ENCODE peak calls at places on chromosomes 4 and X, in nine cellular contexts. One of them, this sample, is unnamed.

GRCh38 chr4:157751631-157752030 is 421.2 kb downstream of the GASK1B start:
- DNase-seq in AG04450: no peak
- DNase-seq in RWPE1: no peak
- DNase-seq in kidney: no peak
- DNase-seq in GM23248: no peak
- DNase-seq in psoas muscle: no peak
- DNase-seq in CD8-positive, alpha-beta T cell: no peak
- DNase-seq in colonic mucosa: no peak
- DNase-seq in lung: no peak
- DNase-seq in this sample: no peak

GRCh38 chr4:25813705-25814104 is 49.1 kb downstream of the SEL1L3 start:
- DNase-seq in lung: peak; percentile 64
- DNase-seq in psoas muscle: no peak
- DNase-seq in AG04450: peak; percentile 34
- DNase-seq in GM23248: peak; percentile 86
- DNase-seq in kidney: no peak
- DNase-seq in RWPE1: no peak
- DNase-seq in CD8-positive, alpha-beta T cell: no peak
- DNase-seq in colonic mucosa: no peak
- DNase-seq in this sample: peak; percentile 67

GRCh38 chrX:147565239-147565638 is 346.5 kb upstream of the FMR1 start:
- DNase-seq in RWPE1: peak; percentile 1
- DNase-seq in psoas muscle: no peak
- DNase-seq in lung: no peak
- DNase-seq in CD8-positive, alpha-beta T cell: no peak
- DNase-seq in GM23248: peak; percentile 20
- DNase-seq in colonic mucosa: no peak
- DNase-seq in AG04450: no peak
- DNase-seq in kidney: no peak
- DNase-seq in this sample: no peak

GRCh38 chr4:39942507-39942906 is 35.2 kb downstream of the PDS5A start:
- DNase-seq in colonic mucosa: no peak
- DNase-seq in CD8-positive, alpha-beta T cell: no peak
- DNase-seq in RWPE1: no peak
- DNase-seq in lung: no peak
- DNase-seq in kidney: no peak
- DNase-seq in GM23248: no peak
- DNase-seq in psoas muscle: no peak
- DNase-seq in AG04450: no peak
- DNase-seq in this sample: no peak

GRCh38 chr4:5724377-5724776 is 13.4 kb downstream of the EVC start:
- DNase-seq in psoas muscle: no peak
- DNase-seq in CD8-positive, alpha-beta T cell: no peak
- DNase-seq in colonic mucosa: no peak
- DNase-seq in AG04450: no peak
- DNase-seq in RWPE1: no peak
- DNase-seq in GM23248: peak; percentile 85
- DNase-seq in kidney: no peak
- DNase-seq in lung: no peak
- DNase-seq in this sample: peak; percentile 25

GRCh38 chr4:104022871-104023270 is 303.1 kb upstream of the TACR3 start:
- DNase-seq in kidney: no peak
- DNase-seq in RWPE1: no peak
- DNase-seq in colonic mucosa: no peak
- DNase-seq in psoas muscle: no peak
- DNase-seq in GM23248: no peak
- DNase-seq in CD8-positive, alpha-beta T cell: no peak
- DNase-seq in lung: no peak
- DNase-seq in AG04450: no peak
- DNase-seq in this sample: no peak

GRCh38 chr4:184506527-184507121 is 32.3 kb upstream of the IRF2 start:
- DNase-seq in CD8-positive, alpha-beta T cell: no peak
- DNase-seq in RWPE1: no peak
- DNase-seq in kidney: no peak
- DNase-seq in psoas muscle: peak; percentile 53
- DNase-seq in colonic mucosa: no peak
- DNase-seq in lung: no peak
- DNase-seq in AG04450: no peak
- DNase-seq in GM23248: peak; percentile 23
- DNase-seq in this sample: no peak

GRCh38 chr4:37245391-37245954 is 930 bp downstream of the NWD2 start:
- DNase-seq in kidney: no peak
- DNase-seq in CD8-positive, alpha-beta T cell: no peak
- DNase-seq in colonic mucosa: no peak
- DNase-seq in lung: no peak
- DNase-seq in psoas muscle: no peak
- DNase-seq in GM23248: no peak
- DNase-seq in AG04450: no peak
- DNase-seq in RWPE1: no peak
- DNase-seq in this sample: no peak

GRCh38 chr4:78149737-78150136 is 92.6 kb downstream of the FRAS1 start:
- DNase-seq in lung: no peak
- DNase-seq in kidney: no peak
- DNase-seq in psoas muscle: no peak
- DNase-seq in RWPE1: no peak
- DNase-seq in AG04450: no peak
- DNase-seq in GM23248: no peak
- DNase-seq in CD8-positive, alpha-beta T cell: no peak
- DNase-seq in colonic mucosa: no peak
- DNase-seq in this sample: no peak

GRCh38 chr4:161650812-161651211 is 513.0 kb downstream of the FSTL5 start:
- DNase-seq in AG04450: no peak
- DNase-seq in GM23248: no peak
- DNase-seq in kidney: no peak
- DNase-seq in CD8-positive, alpha-beta T cell: no peak
- DNase-seq in RWPE1: no peak
- DNase-seq in psoas muscle: no peak
- DNase-seq in colonic mucosa: no peak
- DNase-seq in lung: no peak
- DNase-seq in this sample: no peak

GRCh38 chrX:42715689-42716022 is 62.3 kb downstream of the PPP1R2C start:
- DNase-seq in AG04450: no peak
- DNase-seq in CD8-positive, alpha-beta T cell: no peak
- DNase-seq in kidney: no peak
- DNase-seq in colonic mucosa: no peak
- DNase-seq in psoas muscle: no peak
- DNase-seq in lung: no peak
- DNase-seq in GM23248: no peak
- DNase-seq in RWPE1: no peak
- DNase-seq in this sample: no peak

GRCh38 chrX:76279007-76279406 is 106.1 kb downstream of the PBDC1 start:
- DNase-seq in AG04450: peak; percentile 1
- DNase-seq in GM23248: peak; percentile 42
- DNase-seq in colonic mucosa: peak; percentile 54
- DNase-seq in RWPE1: peak; percentile 7
- DNase-seq in kidney: no peak
- DNase-seq in psoas muscle: no peak
- DNase-seq in lung: peak; percentile 38
- DNase-seq in CD8-positive, alpha-beta T cell: peak; percentile 11
- DNase-seq in this sample: peak; percentile 39

GRCh38 chr4:136939781-136940180 is 592.5 kb downstream of the PCDH18 start:
- DNase-seq in psoas muscle: no peak
- DNase-seq in AG04450: no peak
- DNase-seq in colonic mucosa: no peak
- DNase-seq in lung: no peak
- DNase-seq in CD8-positive, alpha-beta T cell: no peak
- DNase-seq in GM23248: peak; percentile 7
- DNase-seq in RWPE1: no peak
- DNase-seq in kidney: no peak
- DNase-seq in this sample: no peak

GRCh38 chr4:39353478-39354177 is 12.5 kb downstream of the RFC1 start:
- DNase-seq in AG04450: no peak
- DNase-seq in RWPE1: peak; percentile 55
- DNase-seq in kidney: no peak
- DNase-seq in colonic mucosa: no peak
- DNase-seq in GM23248: peak; percentile 74
- DNase-seq in lung: no peak
- DNase-seq in psoas muscle: no peak
- DNase-seq in CD8-positive, alpha-beta T cell: no peak
- DNase-seq in this sample: no peak

GRCh38 chr4:163157157-163157556 is 9.5 kb downstream of the NAF1 start:
- DNase-seq in colonic mucosa: no peak
- DNase-seq in GM23248: peak; percentile 80
- DNase-seq in CD8-positive, alpha-beta T cell: no peak
- DNase-seq in kidney: no peak
- DNase-seq in AG04450: peak; percentile 61
- DNase-seq in psoas muscle: no peak
- DNase-seq in RWPE1: peak; percentile 36
- DNase-seq in lung: no peak
- DNase-seq in this sample: peak; percentile 67

GRCh38 chr4:23888421-23889319 is 1.2 kb downstream of the PPARGC1A start:
- DNase-seq in psoas muscle: no peak
- DNase-seq in CD8-positive, alpha-beta T cell: no peak
- DNase-seq in colonic mucosa: peak; percentile 60
- DNase-seq in RWPE1: no peak
- DNase-seq in kidney: no peak
- DNase-seq in GM23248: peak; percentile 60
- DNase-seq in AG04450: peak; percentile 13
- DNase-seq in lung: peak; percentile 30
- DNase-seq in this sample: peak; percentile 17

GRCh38 chr4:151430737-151431457 is 21.9 kb downstream of the FHIP1A start:
- DNase-seq in colonic mucosa: no peak
- DNase-seq in AG04450: no peak
- DNase-seq in GM23248: no peak
- DNase-seq in RWPE1: no peak
- DNase-seq in CD8-positive, alpha-beta T cell: no peak
- DNase-seq in psoas muscle: no peak
- DNase-seq in kidney: no peak
- DNase-seq in lung: no peak
- DNase-seq in this sample: no peak

GRCh38 chrX:107775000-107775733 is 420 bp downstream of the TSC22D3 start:
- DNase-seq in psoas muscle: no peak
- DNase-seq in RWPE1: no peak
- DNase-seq in GM23248: no peak
- DNase-seq in lung: no peak
- DNase-seq in kidney: no peak
- DNase-seq in CD8-positive, alpha-beta T cell: no peak
- DNase-seq in colonic mucosa: no peak
- DNase-seq in AG04450: no peak
- DNase-seq in this sample: no peak

GRCh38 chr4:158209825-158210807 is at the start of gene TMEM144:
- DNase-seq in AG04450: peak; percentile 52
- DNase-seq in CD8-positive, alpha-beta T cell: peak; percentile 6
- DNase-seq in psoas muscle: peak; percentile 92
- DNase-seq in colonic mucosa: peak; percentile 94
- DNase-seq in lung: peak; percentile 93
- DNase-seq in RWPE1: peak; percentile 85
- DNase-seq in kidney: peak; percentile 97
- DNase-seq in GM23248: peak; percentile 98
- DNase-seq in this sample: peak; percentile 93

GRCh38 chr4:23368081-23368697 is 521.7 kb downstream of the PPARGC1A start:
- DNase-seq in RWPE1: no peak
- DNase-seq in AG04450: no peak
- DNase-seq in psoas muscle: no peak
- DNase-seq in colonic mucosa: peak; percentile 50
- DNase-seq in CD8-positive, alpha-beta T cell: no peak
- DNase-seq in lung: peak; percentile 42
- DNase-seq in kidney: no peak
- DNase-seq in GM23248: no peak
- DNase-seq in this sample: no peak

GRCh38 chrX:70042399-70043371 is 7.1 kb downstream of the AWAT2 start:
- DNase-seq in lung: no peak
- DNase-seq in GM23248: peak; percentile 49
- DNase-seq in psoas muscle: no peak
- DNase-seq in AG04450: no peak
- DNase-seq in colonic mucosa: peak; percentile 10
- DNase-seq in CD8-positive, alpha-beta T cell: no peak
- DNase-seq in RWPE1: no peak
- DNase-seq in kidney: no peak
- DNase-seq in this sample: peak; percentile 20

GRCh38 chrX:39874202-39874816 is 223.4 kb downstream of the BCOR start:
- DNase-seq in lung: no peak
- DNase-seq in CD8-positive, alpha-beta T cell: no peak
- DNase-seq in GM23248: no peak
- DNase-seq in kidney: no peak
- DNase-seq in RWPE1: no peak
- DNase-seq in colonic mucosa: no peak
- DNase-seq in AG04450: no peak
- DNase-seq in psoas muscle: no peak
- DNase-seq in this sample: no peak

GRCh38 chrX:118049713-118050112 is 66.9 kb downstream of the KLHL13 start:
- DNase-seq in CD8-positive, alpha-beta T cell: no peak
- DNase-seq in AG04450: no peak
- DNase-seq in RWPE1: no peak
- DNase-seq in kidney: no peak
- DNase-seq in psoas muscle: no peak
- DNase-seq in lung: no peak
- DNase-seq in colonic mucosa: no peak
- DNase-seq in GM23248: no peak
- DNase-seq in this sample: no peak

GRCh38 chrX:140071037-140071436 is 105.7 kb upstream of the CXorf66 start:
- DNase-seq in RWPE1: no peak
- DNase-seq in GM23248: no peak
- DNase-seq in psoas muscle: no peak
- DNase-seq in colonic mucosa: no peak
- DNase-seq in AG04450: no peak
- DNase-seq in CD8-positive, alpha-beta T cell: no peak
- DNase-seq in kidney: no peak
- DNase-seq in lung: no peak
- DNase-seq in this sample: no peak
- H3K27ac ChIP-seq in RWPE1: no peak overlapping the region
- H3K27ac ChIP-seq in GM23248: no peak overlapping the region
- H3K27ac ChIP-seq in psoas muscle: no peak overlapping the region
- H3K27ac ChIP-seq in colonic mucosa: no peak overlapping the region
- H3K27ac ChIP-seq in AG04450: no peak overlapping the region
- H3K27ac ChIP-seq in CD8-positive, alpha-beta T cell: no peak overlapping the region
- H3K27ac ChIP-seq in kidney: no peak overlapping the region
- H3K27ac ChIP-seq in lung: no peak overlapping the region
- H3K27ac ChIP-seq in this sample: no peak overlapping the region

GRCh38 chrX:15789979-15790765 is at the start of gene ZRSR2:
- DNase-seq in psoas muscle: peak; percentile 90
- DNase-seq in RWPE1: peak; percentile 69
- DNase-seq in GM23248: peak; percentile 86
- DNase-seq in lung: peak; percentile 89
- DNase-seq in CD8-positive, alpha-beta T cell: peak; percentile 74
- DNase-seq in AG04450: no peak
- DNase-seq in kidney: peak; percentile 95
- DNase-seq in colonic mucosa: peak; percentile 91
- DNase-seq in this sample: peak; percentile 85
- H3K27ac ChIP-seq in psoas muscle: peak within 1 kb of the TSS; percentile 68
- H3K27ac ChIP-seq in RWPE1: peak within 1 kb of the TSS; percentile 81
- H3K27ac ChIP-seq in GM23248: peak within 1 kb of the TSS; percentile 77
- H3K27ac ChIP-seq in lung: peak within 1 kb of the TSS; percentile 82
- H3K27ac ChIP-seq in CD8-positive, alpha-beta T cell: peak within 1 kb of the TSS; percentile 89
- H3K27ac ChIP-seq in AG04450: peak within 1 kb of the TSS; percentile 52
- H3K27ac ChIP-seq in kidney: peak within 1 kb of the TSS; percentile 65
- H3K27ac ChIP-seq in colonic mucosa: peak within 1 kb of the TSS; percentile 84
- H3K27ac ChIP-seq in this sample: peak within 1 kb of the TSS; percentile 46

GRCh38 chr4:6840062-6840976 is 57.8 kb downstream of the KIAA0232 start:
- DNase-seq in CD8-positive, alpha-beta T cell: no peak
- DNase-seq in RWPE1: no peak
- DNase-seq in lung: no peak
- DNase-seq in GM23248: peak; percentile 27
- DNase-seq in psoas muscle: no peak
- DNase-seq in kidney: no peak
- DNase-seq in AG04450: no peak
- DNase-seq in colonic mucosa: no peak
- DNase-seq in this sample: peak; percentile 18
- H3K27ac ChIP-seq in CD8-positive, alpha-beta T cell: no peak overlapping the region
- H3K27ac ChIP-seq in RWPE1: no peak overlapping the region
- H3K27ac ChIP-seq in lung: no peak overlapping the region
- H3K27ac ChIP-seq in GM23248: no peak overlapping the region
- H3K27ac ChIP-seq in psoas muscle: peak overlapping the region; percentile 82
- H3K27ac ChIP-seq in kidney: no peak overlapping the region
- H3K27ac ChIP-seq in AG04450: no peak overlapping the region
- H3K27ac ChIP-seq in colonic mucosa: no peak overlapping the region
- H3K27ac ChIP-seq in this sample: peak overlapping the region; percentile 28

GRCh38 chr4:145937021-145937861 is 1.4 kb downstream of the ZNF827 start:
- DNase-seq in colonic mucosa: peak; percentile 79
- DNase-seq in GM23248: peak; percentile 79
- DNase-seq in kidney: peak; percentile 89
- DNase-seq in RWPE1: peak; percentile 41
- DNase-seq in lung: peak; percentile 49
- DNase-seq in AG04450: no peak
- DNase-seq in CD8-positive, alpha-beta T cell: peak; percentile 34
- DNase-seq in psoas muscle: peak; percentile 85
- DNase-seq in this sample: peak; percentile 73
- H3K27ac ChIP-seq in colonic mucosa: peak overlapping the region; percentile 97
- H3K27ac ChIP-seq in GM23248: peak overlapping the region; percentile 91
- H3K27ac ChIP-seq in kidney: peak overlapping the region; percentile 95
- H3K27ac ChIP-seq in RWPE1: peak overlapping the region; percentile 96
- H3K27ac ChIP-seq in lung: peak overlapping the region; percentile 96
- H3K27ac ChIP-seq in AG04450: peak overlapping the region; percentile 83
- H3K27ac ChIP-seq in CD8-positive, alpha-beta T cell: peak overlapping the region; percentile 72
- H3K27ac ChIP-seq in psoas muscle: peak overlapping the region; percentile 85
- H3K27ac ChIP-seq in this sample: peak overlapping the region; percentile 84